ENCODE peak calls at places on chromosomes 4 and X, in six cellular contexts. K is cardiac fibroblast, Y is fibroblast of lung, T is AG10803, L is HCT116, F is AG04450. A is an unnamed sample.

GRCh38 chrX:107826286-107827136 is 845 bp downstream of the MID2 start:
- DNase-seq in Y (peak), T (peak), K (peak), L (no peak), F (no peak), A (peak)

GRCh38 chrX:30283456-30284200 is 25.6 kb downstream of the NR0B1 start:
- DNase-seq in Y (peak), K (peak), T (peak), L (peak), F (peak), A (peak)

GRCh38 chr4:138255917-138256597 is 13.9 kb upstream of the SLC7A11 start:
- DNase-seq in F (no peak), Y (no peak), T (no peak), K (no peak), L (no peak), A (no peak)

GRCh38 chr4:134935320-134935719 is 733.7 kb upstream of the PABPC4L start:
- DNase-seq in T (no peak), L (no peak), K (peak), F (no peak), Y (peak), A (peak)

GRCh38 chrX:4182010-4182806 is 468.8 kb upstream of the PRKX start:
- DNase-seq in F (no peak), Y (no peak), L (no peak), K (no peak), T (no peak), A (no peak)

GRCh38 chr4:182839256-182839655 is 77.9 kb downstream of the DCTD start:
- DNase-seq in Y (no peak), F (no peak), L (no peak), K (no peak), T (no peak), A (no peak)

GRCh38 chrX:129695937-129696336 is 41.2 kb upstream of the APLN start:
- DNase-seq in L (no peak), T (no peak), F (no peak), Y (no peak), K (no peak), A (no peak)

GRCh38 chr4:121873604-121874003 is 3.3 kb upstream of the BBS7 start:
- DNase-seq in T (peak), F (no peak), Y (no peak), L (no peak), K (no peak), A (no peak)

GRCh38 chr4:105277702-105278101 is 131.0 kb downstream of the TET2 start:
- DNase-seq in Y (no peak), F (no peak), K (no peak), T (no peak), L (no peak), A (no peak)

GRCh38 chr4:39083164-39083563 is 21.1 kb downstream of the KLHL5 start:
- DNase-seq in F (no peak), Y (no peak), T (peak), L (no peak), K (peak), A (peak)

GRCh38 chrX:17374619-17375360 is at the start of gene NHS:
- DNase-seq in Y (peak), K (peak), F (peak), L (peak), T (peak), A (peak)

GRCh38 chr4:144655491-144655890 is 9.5 kb downstream of the HHIP start:
- DNase-seq in L (no peak), Y (no peak), T (no peak), F (no peak), K (no peak), A (no peak)

GRCh38 chrX:110210417-110211139 is 107.3 kb downstream of the AMMECR1 start:
- DNase-seq in F (peak), K (peak), L (peak), T (peak), Y (peak), A (peak)

GRCh38 chr4:67779631-67780030 is 25.4 kb upstream of the GNRHR start:
- DNase-seq in T (peak), Y (no peak), K (no peak), L (no peak), F (no peak), A (no peak)

GRCh38 chr4:26583538-26583864 is 383 bp upstream of the TBC1D19 start:
- DNase-seq in Y (no peak), K (no peak), L (no peak), F (no peak), T (no peak), A (no peak)
- H3K4me3 ChIP-seq in Y (peak), K (peak), L (peak), F (peak), T (peak), A (peak)

GRCh38 chr4:8238515-8239053 is 31.0 kb upstream of the HTRA3 start:
- DNase-seq in Y (no peak), K (no peak), L (no peak), T (no peak), F (no peak), A (no peak)
- TF ChIP-seq CTCF in Y (peak), K (peak), L (peak), T (peak), F (peak), A (peak)

DNA sequence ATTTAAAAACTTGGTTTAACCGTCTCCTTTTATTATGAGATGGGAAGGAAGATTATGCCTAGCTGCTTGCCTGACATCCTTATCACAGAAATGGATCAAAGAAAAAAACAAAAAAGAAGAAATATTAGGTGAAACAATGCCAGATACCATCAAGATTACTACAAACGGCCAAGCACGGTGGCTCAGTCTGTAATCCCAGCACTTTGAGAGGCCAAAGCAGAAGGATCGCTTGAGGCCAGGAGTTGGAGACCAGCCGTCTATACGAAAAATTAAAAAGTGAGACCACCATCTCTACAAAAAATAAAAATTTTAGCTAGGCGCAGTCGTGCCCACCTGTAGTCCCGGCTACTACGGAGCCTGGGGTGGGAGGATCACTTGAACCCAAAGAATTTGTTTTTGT is 2.3 kb downstream of the FRYL start:
- DNase-seq in Y (no peak), F (no peak), L (no peak), T (no peak), K (no peak), A (no peak)
- H3K4me3 ChIP-seq in Y (peak), F (peak), L (no peak), T (peak), K (peak), A (peak)

DNA sequence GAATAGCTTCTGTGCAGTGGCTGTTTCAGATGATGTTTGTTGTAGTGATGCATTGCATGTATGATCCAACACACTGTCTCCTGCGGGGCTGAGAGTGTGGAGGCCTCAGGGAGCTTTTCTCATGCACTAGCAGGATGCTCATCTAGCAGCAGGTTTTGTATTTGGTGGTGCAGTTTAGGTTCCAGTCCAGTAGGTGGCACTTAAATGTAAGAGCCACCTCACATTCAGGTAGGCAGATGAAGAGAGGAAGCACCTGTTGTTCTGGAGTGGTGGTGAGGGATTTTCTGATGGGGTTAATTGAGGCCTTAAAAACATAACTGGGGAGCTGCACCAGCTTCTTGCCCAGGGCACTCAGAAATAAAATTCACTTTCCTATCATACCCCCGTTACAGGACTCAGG is 300.9 kb downstream of the SPIN4 start:
- DNase-seq in F (no peak), K (peak), Y (no peak), L (peak), T (no peak), A (no peak)
- TF ChIP-seq CTCF in F (no peak), K (no peak), Y (no peak), L (peak), T (no peak), A (no peak)

A was measured in fibroblast of pulmonary artery.